ENCODE peak calls at places on chromosome 9, in four cellular contexts. I, X, H and D are unnamed samples. For H3K27me3, the result is how much of the 10 kb centered on the place peaks cover.

GRCh38 chr9:36823466-36823865 is 210.6 kb downstream of the PAX5 start:
- DNase-seq in I (no peak), X (no peak), H (no peak), D (no peak)

GRCh38 chr9:94002316-94003140 is 47.4 kb upstream of the BARX1 start:
- DNase-seq in X (peak), H (peak), I (no peak), D (peak)

GRCh38 chr9:120038342-120038741 is 541.6 kb downstream of the CDK5RAP2 start:
- DNase-seq in H (no peak), I (no peak), X (no peak), D (no peak)

GRCh38 chr9:130997925-130998595 is 10.9 kb upstream of the LAMC3 start:
- DNase-seq in X (peak), I (no peak), H (peak), D (peak)

GRCh38 chr9:72473474-72474241 is 47.8 kb upstream of the TMC1 start:
- DNase-seq in X (no peak), I (peak), H (no peak), D (peak)

GRCh38 chr9:38026840-38027527 is 42.0 kb downstream of the SHB start:
- DNase-seq in X (no peak), H (no peak), I (no peak), D (no peak)

GRCh38 chr9:68980341-68980914 is 33.5 kb downstream of the PRKACG start:
- DNase-seq in H (no peak), X (no peak), I (no peak), D (no peak)

GRCh38 chr9:70479880-70480291 is 65.4 kb upstream of the KLF9 start:
- DNase-seq in H (no peak), X (no peak), I (no peak), D (no peak)

GRCh38 chr9:125986966-125987365 is 239.8 kb downstream of the PBX3 start:
- DNase-seq in I (no peak), X (no peak), H (no peak), D (no peak)

GRCh38 chr9:13369426-13369825 is 89.9 kb upstream of the MPDZ start:
- DNase-seq in H (no peak), X (no peak), I (no peak), D (no peak)

GRCh38 chr9:71765693-71766092 is 2.6 kb downstream of the CEMIP2 start:
- DNase-seq in X (peak), I (no peak), H (no peak), D (no peak)

GRCh38 chr9:21560281-21560745 is 78.2 kb upstream of the IFNE start:
- DNase-seq in I (no peak), X (no peak), H (no peak), D (no peak)

GRCh38 chr9:70411930-70412677 is 2.4 kb downstream of the KLF9 start:
- DNase-seq in X (peak), I (peak), H (peak), D (peak)

GRCh38 chr9:127574089-127574921 is 37.8 kb upstream of the STXBP1 start:
- DNase-seq in I (no peak), H (no peak), X (no peak), D (no peak)

GRCh38 chr9:9792144-9792857 is 820.5 kb downstream of the PTPRD start:
- DNase-seq in I (no peak), H (no peak), X (no peak), D (no peak)

GRCh38 chr9:73056245-73056644 is 95.4 kb upstream of the ANXA1 start:
- DNase-seq in I (no peak), H (no peak), X (no peak), D (no peak)

GRCh38 chr9:136255166-136255538 is 9.5 kb upstream of the QSOX2 start:
- DNase-seq in I (no peak), X (peak), H (peak), D (no peak)

GRCh38 chr9:115210699-115211098 is 92.7 kb upstream of the TNC start:
- DNase-seq in H (no peak), X (no peak), I (no peak), D (no peak)

GRCh38 chr9:73531658-73532057 is 380.0 kb downstream of the ANXA1 start:
- DNase-seq in I (peak), H (no peak), X (no peak), D (no peak)

GRCh38 chr9:129139993-129140396 is 28.8 kb downstream of the PTPA start:
- DNase-seq in I (peak), X (peak), H (peak), D (peak)

GRCh38 chr9:5513966-5514365 is 3.6 kb downstream of the PDCD1LG2 start:
- DNase-seq in H (no peak), I (no peak), X (no peak), D (no peak)

GRCh38 chr9:118483677-118484076 is 779.5 kb downstream of the TLR4 start:
- DNase-seq in I (no peak), H (no peak), X (no peak), D (no peak)

GRCh38 chr9:136327313-136327971 is at the start of gene GPSM1:
- DNase-seq in I (no peak), X (no peak), H (peak), D (peak)

GRCh38 chr9:124133752-124134151 is 122.2 kb downstream of the LHX2 start:
- DNase-seq in H (no peak), I (no peak), X (peak), D (peak)

GRCh38 chr9:137449931-137450537 is 8.9 kb upstream of the ENTPD8 start:
- DNase-seq in I (no peak), H (peak), X (no peak), D (no peak)

GRCh38 chr9:131390990-131391389 is 2.9 kb upstream of the PRRC2B start:
- DNase-seq in I (no peak), X (no peak), H (no peak), D (no peak)

GRCh38 chr9:93496285-93496684 is 42.9 kb upstream of the FAM120AOS start:
- DNase-seq in I (no peak), X (no peak), H (no peak), D (no peak)

GRCh38 chr9:115733736-115734135 is 419.9 kb upstream of the PAPPA start:
- DNase-seq in H (no peak), X (no peak), I (no peak), D (no peak)

GRCh38 chr9:84271004-84271886 is 69.3 kb downstream of the SLC28A3 start:
- DNase-seq in X (no peak), H (no peak), I (no peak), D (peak)

GRCh38 chr9:137564134-137564533 is 12.5 kb downstream of the MRPL41 start:
- DNase-seq in X (no peak), I (no peak), H (no peak), D (no peak)

GRCh38 chr9:37775216-37775919 is 9.5 kb downstream of the EXOSC3 start:
- DNase-seq in X (no peak), H (no peak), I (no peak), D (no peak)

GRCh38 chr9:130196643-130197042 is 24.4 kb downstream of the NCS1 start:
- DNase-seq in X (no peak), H (no peak), I (no peak), D (no peak)

GRCh38 chr9:132800038-132800648 is 77.9 kb downstream of the AK8 start:
- DNase-seq in H (peak), I (no peak), X (peak), D (peak)

GRCh38 chr9:132794730-132795380 is 83.2 kb downstream of the AK8 start:
- DNase-seq in H (no peak), I (no peak), X (no peak), D (no peak)

GRCh38 chr9:132795511-132796303 is 82.4 kb downstream of the AK8 start:
- DNase-seq in X (no peak), H (no peak), I (no peak), D (no peak)

GRCh38 chr9:132798817-132799790 is 79.0 kb downstream of the AK8 start:
- DNase-seq in X (peak), I (no peak), H (peak), D (peak)

DNA sequence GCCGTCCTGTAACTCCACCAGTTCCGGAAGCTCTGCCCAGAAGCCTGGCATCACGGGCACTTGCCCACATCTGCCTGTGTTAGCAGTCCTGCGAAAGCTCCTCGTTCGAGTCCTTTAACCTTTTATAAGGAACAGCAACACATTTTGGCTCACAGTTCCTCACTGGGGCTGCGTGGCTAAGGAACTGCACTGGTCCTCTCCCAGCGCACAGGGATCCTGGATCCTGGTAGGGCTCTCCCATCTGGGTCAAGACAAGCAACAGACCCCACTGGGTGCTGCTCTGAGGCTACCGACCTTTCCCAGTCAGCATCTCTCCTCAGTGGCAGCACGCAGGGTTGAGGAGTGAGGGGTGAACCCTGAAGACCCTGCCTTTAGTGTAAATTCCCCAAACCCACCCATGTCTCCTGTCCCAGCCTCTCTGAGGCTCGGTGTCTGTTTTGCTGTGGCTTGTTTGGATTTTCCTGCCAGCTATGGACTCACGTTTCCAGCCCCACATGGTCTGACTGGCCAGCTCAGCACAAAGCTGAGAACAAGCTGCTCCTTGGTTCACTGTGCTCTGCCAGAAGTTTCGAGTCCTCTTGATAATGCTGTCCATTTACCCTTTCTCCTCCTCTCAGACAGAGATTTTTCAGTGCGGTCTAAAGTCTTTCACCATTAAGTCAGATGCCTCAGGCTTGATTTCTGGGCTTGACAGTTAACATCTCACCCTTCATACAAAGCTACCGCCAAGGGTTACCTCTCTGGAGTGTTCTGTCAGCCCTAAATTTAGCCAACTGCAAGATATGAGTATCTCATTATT is 80.0 kb downstream of the AK8 start:
- DNase-seq in H (no peak), X (no peak), I (no peak), D (no peak)
- H3K27me3 ChIP-seq in H (under half), X (under half), I (under half), D (under half)

GRCh38 chr9:95511232-95511951 is 5.4 kb downstream of the PTCH1 start:
- DNase-seq in I (no peak), H (no peak), X (peak), D (peak)

GRCh38 chr9:95512751-95513120 is 4.0 kb downstream of the PTCH1 start:
- DNase-seq in I (no peak), X (no peak), H (no peak), D (no peak)

GRCh38 chr9:95513722-95514121 is 3.0 kb downstream of the PTCH1 start:
- DNase-seq in H (no peak), I (no peak), X (no peak), D (no peak)

GRCh38 chr9:95510610-95511231 is 6.0 kb downstream of the PTCH1 start:
- DNase-seq in H (peak), X (peak), I (peak), D (peak)

DNA sequence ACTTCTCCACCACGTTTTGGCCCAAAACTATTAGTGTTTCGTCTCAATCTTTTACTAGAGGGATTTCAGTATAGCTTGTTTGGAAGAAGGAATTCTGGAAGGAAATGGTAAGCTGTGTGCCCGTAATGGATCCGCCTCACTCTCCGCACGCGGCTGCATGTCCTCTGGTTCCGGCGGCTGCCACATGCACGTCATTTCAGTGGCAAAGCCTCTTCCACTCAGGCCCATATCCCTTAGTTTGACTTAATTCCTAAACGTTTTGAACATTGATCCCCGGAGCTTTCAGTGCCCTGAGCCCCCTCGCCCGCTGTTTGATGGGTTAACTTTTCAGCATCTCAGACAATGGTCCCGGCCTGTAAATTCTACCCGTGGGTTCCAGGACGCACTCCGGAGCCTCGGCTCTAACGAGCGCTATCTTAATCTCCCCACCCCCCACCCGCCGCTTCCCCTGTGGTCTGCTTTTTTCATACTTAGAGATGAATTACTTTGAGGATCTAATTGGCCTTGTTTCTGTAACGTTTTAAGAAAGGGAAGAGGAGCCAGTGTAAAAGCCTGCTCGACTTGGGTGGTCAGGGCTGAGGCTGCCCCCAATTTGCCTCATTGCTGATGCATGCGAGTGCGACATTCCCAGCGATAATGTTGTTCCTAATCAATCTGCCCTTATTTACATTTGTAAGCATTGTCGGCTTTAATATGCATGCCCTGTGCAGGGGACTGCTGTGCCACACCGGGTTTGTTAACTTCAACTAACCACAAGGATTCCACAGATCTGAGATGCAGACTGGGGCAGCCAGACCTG is 4.6 kb downstream of the PTCH1 start:
- DNase-seq in I (no peak), H (no peak), X (no peak), D (no peak)
- TF ChIP-seq MYC in I (no peak), H (peak), X (no peak), D (no peak)

DNA sequence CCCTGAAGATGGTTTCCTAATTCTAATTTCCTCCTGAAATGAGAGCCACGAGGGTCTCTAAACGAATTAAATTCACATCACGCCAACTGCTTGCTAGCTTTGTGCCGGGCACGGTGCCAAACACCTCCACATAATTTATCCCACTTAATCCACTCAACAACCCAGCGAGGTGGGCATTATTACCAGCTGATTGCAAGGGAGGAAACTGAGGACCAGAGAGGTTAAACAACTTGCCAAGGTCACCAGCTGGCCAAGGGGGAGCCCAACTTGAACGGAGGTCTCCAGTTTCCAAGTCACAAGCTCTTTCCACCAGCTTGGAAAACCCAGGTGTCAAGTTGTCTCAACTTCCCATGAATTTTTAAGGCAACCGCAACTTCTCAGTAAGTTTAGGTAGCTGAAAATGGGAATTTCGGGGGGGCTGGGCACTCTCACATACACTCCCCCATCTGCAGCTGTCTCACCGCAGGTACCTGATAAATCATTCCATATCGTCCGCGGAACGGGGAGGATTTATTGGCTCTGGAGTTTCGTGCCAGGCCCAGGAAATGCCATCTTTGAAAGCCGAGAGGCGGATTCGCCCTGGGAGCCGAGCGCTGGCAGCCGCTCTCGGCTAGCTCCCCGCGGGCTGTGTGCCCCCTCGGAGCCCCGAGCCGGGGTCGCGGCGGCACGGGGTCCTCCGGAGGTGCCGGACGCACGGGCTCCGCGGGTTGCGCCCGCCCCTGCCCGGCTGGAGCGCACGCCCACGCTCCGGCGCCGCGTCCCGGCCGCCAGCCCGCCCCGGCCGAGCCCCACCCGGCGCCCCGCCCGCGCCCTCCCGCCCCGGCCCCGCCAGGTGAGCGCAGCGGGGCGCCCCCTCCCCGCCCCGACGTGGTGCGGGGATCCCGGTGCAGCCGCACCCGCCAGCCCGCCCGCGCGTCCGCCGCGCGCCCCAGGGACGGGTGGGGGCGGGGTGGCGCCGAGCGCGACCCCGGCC is 628 bp downstream of the PTPN3 start:
- DNase-seq in I (no peak), X (no peak), H (no peak), D (no peak)
- H3K9ac ChIP-seq in I (no peak), X (peak), H (no peak), D (no peak)

DNA sequence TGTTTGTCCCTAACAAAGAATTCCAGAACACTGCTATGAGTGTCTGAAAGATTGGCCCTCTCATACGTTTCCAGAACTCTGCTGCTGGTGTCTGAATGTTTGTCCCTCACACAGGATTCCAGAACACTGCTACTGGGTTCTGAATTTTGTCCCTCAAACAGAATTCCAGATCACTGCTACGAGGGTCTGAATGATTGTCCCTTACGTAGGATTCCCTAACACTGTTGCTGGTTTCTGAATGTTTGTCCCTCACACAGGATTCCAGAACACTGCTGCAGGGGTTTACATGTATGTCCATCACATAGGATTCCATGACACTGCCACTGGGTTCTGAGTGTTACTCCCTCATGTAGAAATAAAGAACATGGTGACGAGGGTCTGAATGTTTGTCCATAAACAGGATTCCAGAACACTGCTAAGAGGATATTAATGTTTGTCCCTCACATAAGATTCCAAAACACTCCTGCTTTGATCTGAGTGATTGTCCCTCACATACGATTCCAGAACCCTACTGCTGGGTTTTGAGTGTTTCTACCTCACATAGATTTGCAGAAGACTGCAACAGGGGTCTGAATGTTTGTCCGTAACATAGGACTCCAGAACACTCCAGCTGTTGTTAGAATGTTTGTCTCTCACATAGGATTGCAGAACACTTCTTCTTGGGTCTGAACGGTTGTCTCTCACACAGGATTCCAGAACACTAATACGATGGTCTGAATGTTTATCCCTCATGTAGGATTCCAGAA is 214.4 kb downstream of the FOXD4L6 start:
- DNase-seq in X (no peak), I (no peak), H (no peak), D (no peak)
- H3K27me3 ChIP-seq in X (under half), I (under half), H (under half), D (under half)

GRCh38 chr9:107426126-107426525 is 63.4 kb downstream of the KLF4 start:
- DNase-seq in X (no peak), I (no peak), H (no peak), D (no peak)

GRCh38 chr9:107423540-107423939 is 66.0 kb downstream of the KLF4 start:
- DNase-seq in I (no peak), H (no peak), X (no peak), D (no peak)

GRCh38 chr9:107425110-107426025 is 64.2 kb downstream of the KLF4 start:
- DNase-seq in X (peak), H (peak), I (no peak), D (peak)

DNA sequence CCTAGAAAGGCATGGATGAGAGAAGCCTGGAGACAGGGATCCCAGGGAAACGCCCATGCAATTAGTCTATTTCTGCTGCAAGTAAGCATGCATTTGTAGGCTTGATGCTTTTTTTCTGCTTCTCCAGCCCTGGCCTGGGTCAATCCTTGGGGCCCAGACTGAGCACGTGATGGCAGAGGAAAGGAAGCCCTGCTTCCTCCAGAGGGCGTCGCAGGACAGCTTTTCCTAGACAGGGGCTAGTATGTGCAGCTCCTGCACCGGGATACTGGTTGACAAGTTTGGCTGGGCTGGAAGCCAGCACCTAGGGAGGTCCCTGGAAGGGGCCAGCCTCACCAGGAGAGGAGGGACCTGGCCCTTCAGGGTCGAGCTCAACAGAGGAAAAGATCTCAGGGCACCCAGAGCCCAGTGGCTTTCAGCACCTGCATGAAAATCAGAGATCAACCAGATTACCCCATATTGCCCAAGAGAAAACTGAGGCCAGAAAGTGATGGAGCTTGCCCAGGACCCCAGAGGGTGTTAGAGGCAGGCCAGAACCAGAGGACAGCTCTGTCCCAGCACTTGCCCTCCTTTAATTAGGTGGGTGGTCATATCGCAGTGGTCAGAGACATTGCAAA is 67.3 kb downstream of the KLF4 start:
- DNase-seq in I (no peak), H (peak), X (peak), D (peak)
- TF ChIP-seq MYC in I (no peak), H (peak), X (peak), D (no peak)

GRCh38 chr9:26193237-26193636 is 515.0 kb upstream of the TUSC1 start:
- DNase-seq in H (no peak), I (no peak), X (no peak), D (no peak)

GRCh38 chr9:26191711-26192110 is 513.5 kb upstream of the TUSC1 start:
- DNase-seq in I (no peak), X (no peak), H (no peak), D (no peak)
- H3K9ac ChIP-seq in I (no peak), X (no peak), H (no peak), D (no peak)